ENCODE peak calls at places on chromosomes 11 and 22, in nine cellular contexts. D is H54, Y is thyroid gland, M is WERI-Rb-1, F is stomach, G is left lung, I is caudate nucleus, B is NCI-H1436, C is foreskin fibroblast. T is an unnamed sample.

GRCh38 chr11:44564653-44565007 is 833 bp upstream of the CD82 start:
- DNase-seq in D (peak; percentile 61), I (no peak), Y (peak; percentile 92), C (peak; percentile 93), G (peak; percentile 90), F (peak; percentile 85), M (peak; percentile 42), B (peak; percentile 70), T (no peak)

GRCh38 chr22:37007666-37008065 is 11.6 kb downstream of the TST start:
- DNase-seq in D (no peak), B (no peak), F (no peak), M (no peak), C (no peak), G (no peak), Y (no peak), I (no peak), T (no peak)

GRCh38 chr11:46295312-46295995 is 18.0 kb downstream of the CREB3L1 start:
- DNase-seq in C (peak; percentile 92), M (peak; percentile 86), D (peak; percentile 94), Y (peak; percentile 76), B (peak; percentile 74), I (peak; percentile 69), F (peak; percentile 61), G (peak; percentile 91), T (no peak)

GRCh38 chr11:130738618-130739017 is 177.7 kb downstream of the SNX19 start:
- DNase-seq in F (no peak), B (no peak), M (no peak), D (no peak), C (peak; percentile 72), I (no peak), G (no peak), Y (no peak), T (no peak)

GRCh38 chr11:69540118-69541000 is 58.9 kb downstream of the LINC01488 start:
- DNase-seq in D (no peak), C (no peak), M (no peak), G (peak; percentile 80), I (no peak), B (no peak), Y (peak; percentile 60), F (no peak), T (no peak)

GRCh38 chr22:37752189-37753061 is 55.3 kb upstream of the GCAT start:
- DNase-seq in I (peak; percentile 15), F (peak; percentile 93), Y (peak; percentile 97), B (no peak), M (no peak), C (peak; percentile 99), G (peak; percentile 89), D (peak; percentile 82), T (no peak)

GRCh38 chr11:74138572-74138971 is 32.2 kb downstream of the C2CD3 start:
- DNase-seq in F (no peak), D (peak; percentile 47), I (no peak), B (no peak), C (peak; percentile 95), M (no peak), Y (peak; percentile 33), G (no peak), T (no peak)

GRCh38 chr11:1570896-1571759 is 943 bp downstream of the DUSP8 start:
- DNase-seq in D (no peak), F (no peak), G (peak; percentile 74), C (no peak), Y (peak; percentile 25), B (no peak), I (no peak), M (peak; percentile 64), T (no peak)

GRCh38 chr11:58905716-58906547 is 33.4 kb upstream of the GLYATL1 start:
- DNase-seq in D (no peak), M (peak; percentile 79), G (peak; percentile 43), I (peak; percentile 44), B (peak; percentile 31), C (peak; percentile 93), Y (peak; percentile 34), F (peak; percentile 50), T (no peak)

GRCh38 chr11:132925825-132926469 is 606.4 kb downstream of the OPCML start:
- DNase-seq in B (no peak), G (no peak), D (no peak), I (no peak), C (no peak), Y (no peak), M (no peak), F (no peak), T (no peak)

GRCh38 chr11:70281114-70281729 is 10.7 kb downstream of the PPFIA1 start:
- DNase-seq in F (no peak), Y (peak; percentile 6), M (no peak), B (no peak), I (no peak), D (peak; percentile 48), G (no peak), C (peak; percentile 55), T (no peak)

GRCh38 chr22:27331526-27332281 is 469.9 kb downstream of the MN1 start:
- DNase-seq in Y (peak; percentile 53), G (peak; percentile 79), D (no peak), F (peak; percentile 34), B (no peak), M (peak; percentile 28), C (peak; percentile 26), I (peak; percentile 44), T (no peak)

GRCh38 chr11:77372736-77373135 is 71.2 kb upstream of the GDPD4 start:
- DNase-seq in G (no peak), B (no peak), D (no peak), M (no peak), I (no peak), C (no peak), F (no peak), Y (no peak), T (no peak)

GRCh38 chr11:125300791-125301218 is 136.3 kb downstream of the PKNOX2 start:
- DNase-seq in C (peak; percentile 34), I (no peak), D (peak; percentile 41), Y (peak; percentile 82), G (no peak), B (no peak), F (no peak), M (no peak), T (no peak)

GRCh38 chr11:65557280-65558001 is 718 bp downstream of the LTBP3 start:
- DNase-seq in B (no peak), G (no peak), I (no peak), F (no peak), M (no peak), Y (no peak), C (peak; percentile 44), D (no peak), T (no peak)

GRCh38 chr11:94832604-94833238 is 64.6 kb downstream of the AMOTL1 start:
- DNase-seq in C (no peak), M (no peak), I (no peak), F (no peak), G (no peak), D (no peak), B (no peak), Y (no peak), T (no peak)

GRCh38 chr11:59680287-59681154 is 11.7 kb upstream of the PATL1 start:
- DNase-seq in C (peak; percentile 92), D (peak; percentile 49), F (peak; percentile 75), G (no peak), M (peak; percentile 87), Y (peak; percentile 77), I (no peak), B (peak; percentile 65), T (peak; percentile 12)

GRCh38 chr22:19448076-19448607 is 631 bp upstream of the C22orf39 start:
- DNase-seq in C (peak; percentile 78), M (peak; percentile 74), B (peak; percentile 85), F (peak; percentile 28), I (no peak), G (no peak), D (peak; percentile 50), Y (peak; percentile 32), T (no peak)

GRCh38 chr11:85844439-85845051 is 10.6 kb upstream of the CCDC83 start:
- DNase-seq in M (no peak), C (peak; percentile 79), F (no peak), Y (no peak), B (no peak), I (no peak), D (peak; percentile 73), G (no peak), T (no peak)

T was measured in KG1.